ENCODE peak calls at places on chromosomes 11 and 22, in eight cellular contexts. One of them, this sample, is unnamed.

GRCh38 chr22:21697866-21698265 is 32.1 kb downstream of the PPIL2 start:
- DNase-seq in spleen: no peak
- DNase-seq in right atrium auricular region: no peak
- DNase-seq in lower leg skin: no peak
- DNase-seq in mucosa of gallbladder: no peak
- DNase-seq in natural killer cell: no peak
- DNase-seq in amniotic stem cell: peak; percentile 45
- DNase-seq in fibroblast of pulmonary artery: peak; percentile 29
- DNase-seq in this sample: peak; percentile 13

GRCh38 chr22:24156146-24156914 is 25.0 kb upstream of the SUSD2 start:
- DNase-seq in mucosa of gallbladder: no peak
- DNase-seq in lower leg skin: no peak
- DNase-seq in amniotic stem cell: peak; percentile 49
- DNase-seq in natural killer cell: peak; percentile 61
- DNase-seq in fibroblast of pulmonary artery: peak; percentile 35
- DNase-seq in spleen: peak; percentile 94
- DNase-seq in right atrium auricular region: no peak
- DNase-seq in this sample: peak; percentile 23

GRCh38 chr11:128407962-128408361 is 179.4 kb downstream of the ETS1 start:
- DNase-seq in amniotic stem cell: peak; percentile 67
- DNase-seq in natural killer cell: no peak
- DNase-seq in mucosa of gallbladder: no peak
- DNase-seq in fibroblast of pulmonary artery: peak; percentile 81
- DNase-seq in right atrium auricular region: no peak
- DNase-seq in spleen: no peak
- DNase-seq in lower leg skin: no peak
- DNase-seq in this sample: peak; percentile 88

GRCh38 chr11:45333506-45333971 is 47.4 kb upstream of the SYT13 start:
- DNase-seq in right atrium auricular region: no peak
- DNase-seq in mucosa of gallbladder: no peak
- DNase-seq in amniotic stem cell: no peak
- DNase-seq in spleen: no peak
- DNase-seq in fibroblast of pulmonary artery: peak; percentile 73
- DNase-seq in lower leg skin: no peak
- DNase-seq in natural killer cell: no peak
- DNase-seq in this sample: peak; percentile 85

GRCh38 chr11:94128746-94129504 is at the start of gene PANX1:
- DNase-seq in spleen: peak; percentile 92
- DNase-seq in amniotic stem cell: peak; percentile 73
- DNase-seq in natural killer cell: peak; percentile 61
- DNase-seq in lower leg skin: peak; percentile 53
- DNase-seq in right atrium auricular region: peak; percentile 86
- DNase-seq in fibroblast of pulmonary artery: peak; percentile 82
- DNase-seq in mucosa of gallbladder: peak; percentile 71
- DNase-seq in this sample: peak; percentile 87

GRCh38 chr11:91265946-91266345 is 958.7 kb upstream of the FAT3 start:
- DNase-seq in lower leg skin: no peak
- DNase-seq in right atrium auricular region: no peak
- DNase-seq in fibroblast of pulmonary artery: peak; percentile 4
- DNase-seq in natural killer cell: no peak
- DNase-seq in spleen: no peak
- DNase-seq in amniotic stem cell: no peak
- DNase-seq in mucosa of gallbladder: no peak
- DNase-seq in this sample: peak; percentile 31

GRCh38 chr11:33063326-33063775 is 24.0 kb downstream of the TCP11L1 start:
- DNase-seq in amniotic stem cell: no peak
- DNase-seq in right atrium auricular region: no peak
- DNase-seq in natural killer cell: no peak
- DNase-seq in mucosa of gallbladder: no peak
- DNase-seq in lower leg skin: no peak
- DNase-seq in spleen: no peak
- DNase-seq in fibroblast of pulmonary artery: peak; percentile 70
- DNase-seq in this sample: peak; percentile 29

GRCh38 chr22:50551160-50551752 is 5.6 kb downstream of the KLHDC7B start:
- DNase-seq in natural killer cell: no peak
- DNase-seq in mucosa of gallbladder: no peak
- DNase-seq in amniotic stem cell: no peak
- DNase-seq in lower leg skin: no peak
- DNase-seq in fibroblast of pulmonary artery: no peak
- DNase-seq in right atrium auricular region: no peak
- DNase-seq in spleen: peak; percentile 73
- DNase-seq in this sample: no peak

GRCh38 chr11:124779568-124779967 is 17.5 kb upstream of the ESAM start:
- DNase-seq in spleen: no peak
- DNase-seq in right atrium auricular region: no peak
- DNase-seq in fibroblast of pulmonary artery: no peak
- DNase-seq in amniotic stem cell: no peak
- DNase-seq in natural killer cell: no peak
- DNase-seq in lower leg skin: no peak
- DNase-seq in mucosa of gallbladder: no peak
- DNase-seq in this sample: no peak

GRCh38 chr11:115616941-115617340 is 112.7 kb upstream of the CADM1 start:
- DNase-seq in mucosa of gallbladder: no peak
- DNase-seq in fibroblast of pulmonary artery: no peak
- DNase-seq in natural killer cell: no peak
- DNase-seq in spleen: no peak
- DNase-seq in lower leg skin: no peak
- DNase-seq in amniotic stem cell: no peak
- DNase-seq in right atrium auricular region: no peak
- DNase-seq in this sample: peak; percentile 95

GRCh38 chr11:45181595-45182550 is 35.4 kb downstream of the PRDM11 start:
- DNase-seq in natural killer cell: no peak
- DNase-seq in spleen: no peak
- DNase-seq in right atrium auricular region: no peak
- DNase-seq in amniotic stem cell: no peak
- DNase-seq in fibroblast of pulmonary artery: no peak
- DNase-seq in lower leg skin: no peak
- DNase-seq in mucosa of gallbladder: no peak
- DNase-seq in this sample: no peak

GRCh38 chr22:23212061-23213030 is 32.0 kb downstream of the BCR start:
- DNase-seq in natural killer cell: no peak
- DNase-seq in fibroblast of pulmonary artery: no peak
- DNase-seq in spleen: peak; percentile 56
- DNase-seq in mucosa of gallbladder: no peak
- DNase-seq in right atrium auricular region: no peak
- DNase-seq in lower leg skin: no peak
- DNase-seq in amniotic stem cell: no peak
- DNase-seq in this sample: no peak

GRCh38 chr22:36424901-36425579 is 37.3 kb upstream of the MYH9 start:
- DNase-seq in spleen: no peak
- DNase-seq in mucosa of gallbladder: no peak
- DNase-seq in natural killer cell: no peak
- DNase-seq in fibroblast of pulmonary artery: no peak
- DNase-seq in amniotic stem cell: no peak
- DNase-seq in right atrium auricular region: no peak
- DNase-seq in lower leg skin: no peak
- DNase-seq in this sample: no peak

GRCh38 chr11:111445586-111445985 is 66.5 kb upstream of the POU2AF1 start:
- DNase-seq in mucosa of gallbladder: no peak
- DNase-seq in spleen: no peak
- DNase-seq in lower leg skin: no peak
- DNase-seq in fibroblast of pulmonary artery: peak; percentile 6
- DNase-seq in right atrium auricular region: no peak
- DNase-seq in amniotic stem cell: peak; percentile 6
- DNase-seq in natural killer cell: no peak
- DNase-seq in this sample: no peak

GRCh38 chr22:21937041-21937820 is 15.4 kb downstream of the PPM1F start:
- DNase-seq in amniotic stem cell: no peak
- DNase-seq in fibroblast of pulmonary artery: no peak
- DNase-seq in lower leg skin: peak; percentile 73
- DNase-seq in spleen: peak; percentile 88
- DNase-seq in right atrium auricular region: peak; percentile 75
- DNase-seq in mucosa of gallbladder: no peak
- DNase-seq in natural killer cell: no peak
- DNase-seq in this sample: no peak

GRCh38 chr11:117096973-117097566 is 1.2 kb downstream of the SIK3 start:
- DNase-seq in natural killer cell: no peak
- DNase-seq in right atrium auricular region: no peak
- DNase-seq in spleen: no peak
- DNase-seq in mucosa of gallbladder: no peak
- DNase-seq in lower leg skin: no peak
- DNase-seq in fibroblast of pulmonary artery: no peak
- DNase-seq in amniotic stem cell: no peak
- DNase-seq in this sample: no peak

GRCh38 chr11:28117712-28118111 is 9.5 kb downstream of the METTL15 start:
- DNase-seq in natural killer cell: no peak
- DNase-seq in fibroblast of pulmonary artery: no peak
- DNase-seq in lower leg skin: no peak
- DNase-seq in amniotic stem cell: no peak
- DNase-seq in mucosa of gallbladder: no peak
- DNase-seq in right atrium auricular region: no peak
- DNase-seq in spleen: no peak
- DNase-seq in this sample: no peak

GRCh38 chr11:113138731-113139130 is 175.7 kb upstream of the TTC12 start:
- DNase-seq in natural killer cell: no peak
- DNase-seq in mucosa of gallbladder: no peak
- DNase-seq in lower leg skin: no peak
- DNase-seq in right atrium auricular region: no peak
- DNase-seq in spleen: no peak
- DNase-seq in amniotic stem cell: no peak
- DNase-seq in fibroblast of pulmonary artery: no peak
- DNase-seq in this sample: no peak

GRCh38 chr11:79663012-79663411 is 222.2 kb upstream of the TENM4 start:
- DNase-seq in natural killer cell: no peak
- DNase-seq in fibroblast of pulmonary artery: no peak
- DNase-seq in amniotic stem cell: no peak
- DNase-seq in right atrium auricular region: no peak
- DNase-seq in mucosa of gallbladder: no peak
- DNase-seq in lower leg skin: no peak
- DNase-seq in spleen: no peak
- DNase-seq in this sample: no peak

GRCh38 chr11:33687733-33688479 is 12.7 kb downstream of the C11orf91 start:
- DNase-seq in amniotic stem cell: peak; percentile 65
- DNase-seq in right atrium auricular region: no peak
- DNase-seq in mucosa of gallbladder: peak; percentile 57
- DNase-seq in fibroblast of pulmonary artery: peak; percentile 86
- DNase-seq in lower leg skin: peak; percentile 44
- DNase-seq in spleen: no peak
- DNase-seq in natural killer cell: no peak
- DNase-seq in this sample: peak; percentile 58

GRCh38 chr11:87097582-87097981 is 59.8 kb downstream of the TMEM135 start:
- DNase-seq in right atrium auricular region: no peak
- DNase-seq in lower leg skin: no peak
- DNase-seq in mucosa of gallbladder: peak; percentile 57
- DNase-seq in fibroblast of pulmonary artery: peak; percentile 50
- DNase-seq in spleen: no peak
- DNase-seq in natural killer cell: no peak
- DNase-seq in amniotic stem cell: no peak
- DNase-seq in this sample: peak; percentile 20

GRCh38 chr22:23518381-23519187 is 61.5 kb downstream of the IGLL1 start:
- DNase-seq in amniotic stem cell: no peak
- DNase-seq in mucosa of gallbladder: no peak
- DNase-seq in lower leg skin: no peak
- DNase-seq in fibroblast of pulmonary artery: no peak
- DNase-seq in spleen: peak; percentile 50
- DNase-seq in right atrium auricular region: no peak
- DNase-seq in natural killer cell: no peak
- DNase-seq in this sample: no peak

GRCh38 chr22:35498026-35498425 is 42.6 kb upstream of the RASD2 start:
- DNase-seq in right atrium auricular region: no peak
- DNase-seq in natural killer cell: no peak
- DNase-seq in mucosa of gallbladder: no peak
- DNase-seq in spleen: no peak
- DNase-seq in amniotic stem cell: no peak
- DNase-seq in lower leg skin: no peak
- DNase-seq in fibroblast of pulmonary artery: peak; percentile 32
- DNase-seq in this sample: no peak

GRCh38 chr11:29452131-29452530 is 564.7 kb downstream of the KCNA4 start:
- DNase-seq in lower leg skin: no peak
- DNase-seq in natural killer cell: no peak
- DNase-seq in right atrium auricular region: no peak
- DNase-seq in amniotic stem cell: no peak
- DNase-seq in mucosa of gallbladder: no peak
- DNase-seq in fibroblast of pulmonary artery: peak; percentile 78
- DNase-seq in spleen: no peak
- DNase-seq in this sample: peak; percentile 1

GRCh38 chr11:114090225-114090624 is 30.7 kb downstream of the ZBTB16 start:
- DNase-seq in natural killer cell: no peak
- DNase-seq in spleen: no peak
- DNase-seq in mucosa of gallbladder: no peak
- DNase-seq in fibroblast of pulmonary artery: no peak
- DNase-seq in lower leg skin: no peak
- DNase-seq in amniotic stem cell: no peak
- DNase-seq in right atrium auricular region: no peak
- DNase-seq in this sample: no peak

GRCh38 chr22:23248583-23248982 is 68.3 kb downstream of the BCR start:
- DNase-seq in amniotic stem cell: no peak
- DNase-seq in spleen: no peak
- DNase-seq in right atrium auricular region: no peak
- DNase-seq in fibroblast of pulmonary artery: peak; percentile 39
- DNase-seq in natural killer cell: no peak
- DNase-seq in lower leg skin: no peak
- DNase-seq in mucosa of gallbladder: no peak
- DNase-seq in this sample: peak; percentile 57

GRCh38 chr22:39543095-39543494 is 10.5 kb upstream of the RPS19BP1 start:
- DNase-seq in amniotic stem cell: no peak
- DNase-seq in right atrium auricular region: no peak
- DNase-seq in fibroblast of pulmonary artery: peak; percentile 35
- DNase-seq in lower leg skin: no peak
- DNase-seq in mucosa of gallbladder: no peak
- DNase-seq in spleen: no peak
- DNase-seq in natural killer cell: no peak
- DNase-seq in this sample: no peak

GRCh38 chr11:15208570-15209222 is 94.0 kb downstream of the INSC start:
- DNase-seq in right atrium auricular region: peak; percentile 70
- DNase-seq in mucosa of gallbladder: peak; percentile 76
- DNase-seq in spleen: peak; percentile 94
- DNase-seq in natural killer cell: peak; percentile 68
- DNase-seq in amniotic stem cell: peak; percentile 32
- DNase-seq in fibroblast of pulmonary artery: peak; percentile 73
- DNase-seq in lower leg skin: peak; percentile 33
- DNase-seq in this sample: peak; percentile 44

GRCh38 chr11:110463153-110463552 is 33.4 kb downstream of the FDX1 start:
- DNase-seq in mucosa of gallbladder: no peak
- DNase-seq in fibroblast of pulmonary artery: peak; percentile 79
- DNase-seq in amniotic stem cell: no peak
- DNase-seq in right atrium auricular region: no peak
- DNase-seq in natural killer cell: no peak
- DNase-seq in spleen: peak; percentile 83
- DNase-seq in lower leg skin: no peak
- DNase-seq in this sample: peak; percentile 56

GRCh38 chr11:116578971-116579687 is 193.7 kb downstream of the BUD13 start:
- DNase-seq in amniotic stem cell: no peak
- DNase-seq in spleen: no peak
- DNase-seq in right atrium auricular region: no peak
- DNase-seq in natural killer cell: no peak
- DNase-seq in lower leg skin: no peak
- DNase-seq in mucosa of gallbladder: no peak
- DNase-seq in fibroblast of pulmonary artery: no peak
- DNase-seq in this sample: no peak

GRCh38 chr22:27800250-27801131 is 1.1 kb downstream of the MN1 start:
- DNase-seq in spleen: no peak
- DNase-seq in fibroblast of pulmonary artery: peak; percentile 33
- DNase-seq in right atrium auricular region: no peak
- DNase-seq in mucosa of gallbladder: no peak
- DNase-seq in lower leg skin: no peak
- DNase-seq in natural killer cell: no peak
- DNase-seq in amniotic stem cell: no peak
- DNase-seq in this sample: no peak

GRCh38 chr11:17864478-17864941 is 129.9 kb downstream of the KCNC1 start:
- DNase-seq in natural killer cell: no peak
- DNase-seq in lower leg skin: no peak
- DNase-seq in amniotic stem cell: no peak
- DNase-seq in right atrium auricular region: no peak
- DNase-seq in spleen: no peak
- DNase-seq in mucosa of gallbladder: no peak
- DNase-seq in fibroblast of pulmonary artery: no peak
- DNase-seq in this sample: no peak

GRCh38 chr11:118439656-118440055 is 3.4 kb downstream of the KMT2A start:
- DNase-seq in fibroblast of pulmonary artery: no peak
- DNase-seq in amniotic stem cell: no peak
- DNase-seq in spleen: no peak
- DNase-seq in mucosa of gallbladder: no peak
- DNase-seq in lower leg skin: no peak
- DNase-seq in natural killer cell: no peak
- DNase-seq in right atrium auricular region: no peak
- DNase-seq in this sample: no peak

GRCh38 chr11:120391854-120392253 is 55.6 kb downstream of the ARHGEF12 start:
- DNase-seq in amniotic stem cell: no peak
- DNase-seq in lower leg skin: no peak
- DNase-seq in mucosa of gallbladder: no peak
- DNase-seq in natural killer cell: no peak
- DNase-seq in right atrium auricular region: no peak
- DNase-seq in spleen: no peak
- DNase-seq in fibroblast of pulmonary artery: no peak
- DNase-seq in this sample: no peak